ENCODE peak calls at places on chromosomes 2 and 18, in five cellular contexts. A is NT2/D1; K is HS-27A; C is CD4-positive, CD25-positive, alpha-beta regulatory T cell; F is occipital lobe. R is an unnamed sample.
A peak's percentile ranks its signal among the peaks of the same experiment; 100 is the strongest.

GRCh38 chr2:45382744-45383143 is 228.3 kb downstream of the SRBD1 start:
- DNase-seq in A (no peak), K (peak; percentile 46), C (no peak), F (no peak), R (no peak)

GRCh38 chr2:99261242-99261641 is 5.8 kb upstream of the LYG2 start:
- DNase-seq in A (no peak), K (no peak), C (no peak), F (no peak), R (no peak)

GRCh38 chr18:2969695-2970094 is 43.2 kb downstream of the LPIN2 start:
- DNase-seq in A (no peak), K (no peak), C (no peak), F (no peak), R (no peak)

GRCh38 chr2:226544581-226545210 is 254.9 kb downstream of the IRS1 start:
- DNase-seq in A (no peak), K (peak; percentile 8), C (no peak), F (no peak), R (no peak)

GRCh38 chr18:76422121-76422520 is 72.9 kb downstream of the ZNF516 start:
- DNase-seq in A (no peak), K (no peak), C (no peak), F (no peak), R (no peak)

GRCh38 chr2:27960237-27960912 is 69.8 kb downstream of the BABAM2 start:
- DNase-seq in A (no peak), K (peak; percentile 70), C (no peak), F (no peak), R (no peak)

GRCh38 chr2:236282406-236282805 is 18.2 kb upstream of the ASB18 start:
- DNase-seq in A (no peak), K (no peak), C (no peak), F (no peak), R (no peak)

GRCh38 chr2:66301073-66301766 is 133.7 kb upstream of the MEIS1 start:
- DNase-seq in A (no peak), K (no peak), C (no peak), F (no peak), R (no peak)

GRCh38 chr2:49044680-49045079 is 109.6 kb downstream of the FSHR start:
- DNase-seq in A (peak; percentile 42), K (no peak), C (no peak), F (no peak), R (no peak)

GRCh38 chr2:125516496-125517109 is 1139.4 kb upstream of the GYPC start:
- DNase-seq in A (peak; percentile 27), K (no peak), C (no peak), F (no peak), R (peak; percentile 10)

GRCh38 chr2:120605231-120605935 is 130.3 kb upstream of the GLI2 start:
- DNase-seq in A (no peak), K (no peak), C (no peak), F (no peak), R (no peak)

GRCh38 chr2:106582431-106583143 is 95.4 kb downstream of the CD8B2 start:
- DNase-seq in A (peak; percentile 66), K (peak; percentile 24), C (peak; percentile 18), F (peak; percentile 69), R (peak; percentile 75)

GRCh38 chr2:159710601-159711180 is 1.6 kb upstream of the MARCHF7 start:
- DNase-seq in A (no peak), K (no peak), C (no peak), F (no peak), R (no peak)

GRCh38 chr2:146940016-146940685 is 904.7 kb upstream of the ACVR2A start:
- DNase-seq in A (no peak), K (no peak), C (no peak), F (no peak), R (no peak)

GRCh38 chr2:214203199-214203598 is 207.7 kb upstream of the VWC2L start:
- DNase-seq in A (no peak), K (no peak), C (no peak), F (no peak), R (no peak)

GRCh38 chr18:58186258-58186948 is 142.4 kb downstream of the NEDD4L start:
- DNase-seq in A (no peak), K (peak; percentile 77), C (no peak), F (no peak), R (peak; percentile 71)

GRCh38 chr2:217790195-217790594 is 212.6 kb downstream of the TNS1 start:
- DNase-seq in A (no peak), K (no peak), C (no peak), F (no peak), R (no peak)

GRCh38 chr18:24514439-24514838 is 54.0 kb downstream of the HRH4 start:
- DNase-seq in A (peak; percentile 36), K (peak; percentile 40), C (no peak), F (no peak), R (no peak)

GRCh38 chr2:227655454-227655853 is 11.2 kb upstream of the SCYGR5 start:
- DNase-seq in A (no peak), K (peak; percentile 48), C (no peak), F (no peak), R (no peak)

GRCh38 chr2:42128731-42129486 is 40.2 kb upstream of the EML4 start:
- DNase-seq in A (no peak), K (no peak), C (no peak), F (no peak), R (no peak)

GRCh38 chr2:1789610-1790009 is 45.3 kb upstream of the PXDN start:
- DNase-seq in A (no peak), K (no peak), C (no peak), F (no peak), R (no peak)

GRCh38 chr2:10454505-10454904 is 6.4 kb upstream of the ODC1 start:
- DNase-seq in A (no peak), K (no peak), C (no peak), F (no peak), R (no peak)